ENCODE peak calls at places on chromosome 5, in six cellular contexts. F, V, H, R, K and L are unnamed samples.

GRCh38 chr5:137735531-137736284 is at the start of gene KLHL3:
- DNase-seq in F (no peak), V (peak; percentile 48), H (peak; percentile 19), R (peak; percentile 22), K (peak; percentile 39), L (no peak)

GRCh38 chr5:107610795-107611194 is 59.9 kb downstream of the EFNA5 start:
- DNase-seq in F (no peak), V (no peak), H (no peak), R (no peak), K (no peak), L (no peak)

GRCh38 chr5:60497706-60498500 is 202.1 kb downstream of the DEPDC1B start:
- DNase-seq in F (no peak), V (no peak), H (no peak), R (no peak), K (no peak), L (no peak)

GRCh38 chr5:54049963-54050362 is 260.4 kb downstream of the ARL15 start:
- DNase-seq in F (no peak), V (no peak), H (no peak), R (no peak), K (peak; percentile 25), L (no peak)

GRCh38 chr5:72206994-72207393 is 99.7 kb downstream of the MAP1B start:
- DNase-seq in F (no peak), V (no peak), H (no peak), R (no peak), K (no peak), L (no peak)

GRCh38 chr5:82347213-82347947 is 69.2 kb upstream of the RPS23 start:
- DNase-seq in F (no peak), V (no peak), H (no peak), R (no peak), K (peak; percentile 64), L (no peak)

GRCh38 chr5:13567819-13568218 is 376.7 kb downstream of the DNAH5 start:
- DNase-seq in F (no peak), V (no peak), H (no peak), R (no peak), K (peak; percentile 59), L (no peak)

GRCh38 chr5:139651502-139651862 is 3.3 kb downstream of the CXXC5 start:
- DNase-seq in F (no peak), V (no peak), H (no peak), R (no peak), K (no peak), L (no peak)

GRCh38 chr5:72834919-72835318 is 18.5 kb downstream of the TNPO1 start:
- DNase-seq in F (peak; percentile 3), V (no peak), H (no peak), R (no peak), K (no peak), L (no peak)

GRCh38 chr5:83471405-83472212 is at the start of gene VCAN:
- DNase-seq in F (no peak), V (peak; percentile 38), H (peak; percentile 57), R (no peak), K (peak; percentile 72), L (peak; percentile 70)

GRCh38 chr5:80125962-80126480 is 90.9 kb downstream of the THBS4 start:
- DNase-seq in F (no peak), V (no peak), H (no peak), R (peak; percentile 41), K (peak; percentile 26), L (peak; percentile 73)

GRCh38 chr5:112583166-112583565 is 154.5 kb upstream of the APC start:
- DNase-seq in F (no peak), V (no peak), H (no peak), R (no peak), K (no peak), L (no peak)